ENCODE peak calls at places on chromosomes 13 and 19, in six cellular contexts. One of them, this sample, is unnamed.

GRCh38 chr19:42032428-42032827 is 37.6 kb downstream of the GRIK5 start:
- DNase-seq in mesothelial cell of epicardium: no peak
- DNase-seq in activated CD4-positive, alpha-beta T cell treated with anti-CD3 and anti-CD28 coated beads, Interleukin-2, amount 50 U/mL, for 48 hours: no peak
- DNase-seq in neural progenitor cell: no peak
- DNase-seq in pulmonary artery endothelial cell: no peak
- DNase-seq in HuH-7.5: no peak
- DNase-seq in this sample: peak

GRCh38 chr13:66794340-66795031 is 435.6 kb downstream of the PCDH9 start:
- DNase-seq in activated CD4-positive, alpha-beta T cell treated with anti-CD3 and anti-CD28 coated beads, Interleukin-2, amount 50 U/mL, for 48 hours: no peak
- DNase-seq in mesothelial cell of epicardium: no peak
- DNase-seq in HuH-7.5: no peak
- DNase-seq in neural progenitor cell: no peak
- DNase-seq in pulmonary artery endothelial cell: no peak
- DNase-seq in this sample: no peak

GRCh38 chr19:46976845-46977320 is 42.8 kb upstream of the NPAS1 start:
- DNase-seq in HuH-7.5: no peak
- DNase-seq in neural progenitor cell: peak
- DNase-seq in mesothelial cell of epicardium: no peak
- DNase-seq in pulmonary artery endothelial cell: no peak
- DNase-seq in activated CD4-positive, alpha-beta T cell treated with anti-CD3 and anti-CD28 coated beads, Interleukin-2, amount 50 U/mL, for 48 hours: no peak
- DNase-seq in this sample: no peak

GRCh38 chr19:29623726-29624488 is 17.8 kb downstream of the POP4 start:
- DNase-seq in pulmonary artery endothelial cell: no peak
- DNase-seq in neural progenitor cell: no peak
- DNase-seq in HuH-7.5: no peak
- DNase-seq in mesothelial cell of epicardium: no peak
- DNase-seq in activated CD4-positive, alpha-beta T cell treated with anti-CD3 and anti-CD28 coated beads, Interleukin-2, amount 50 U/mL, for 48 hours: peak
- DNase-seq in this sample: no peak

GRCh38 chr19:2455481-2456300 is 1.1 kb downstream of the LMNB2 start:
- DNase-seq in neural progenitor cell: peak
- DNase-seq in mesothelial cell of epicardium: no peak
- DNase-seq in HuH-7.5: peak
- DNase-seq in activated CD4-positive, alpha-beta T cell treated with anti-CD3 and anti-CD28 coated beads, Interleukin-2, amount 50 U/mL, for 48 hours: peak
- DNase-seq in pulmonary artery endothelial cell: no peak
- DNase-seq in this sample: no peak

GRCh38 chr13:27970382-27971235 is 1.5 kb upstream of the CDX2 start:
- DNase-seq in pulmonary artery endothelial cell: no peak
- DNase-seq in mesothelial cell of epicardium: no peak
- DNase-seq in activated CD4-positive, alpha-beta T cell treated with anti-CD3 and anti-CD28 coated beads, Interleukin-2, amount 50 U/mL, for 48 hours: no peak
- DNase-seq in neural progenitor cell: peak
- DNase-seq in HuH-7.5: no peak
- DNase-seq in this sample: no peak

GRCh38 chr13:26219726-26220125 is 2.4 kb downstream of the RNF6 start:
- DNase-seq in neural progenitor cell: no peak
- DNase-seq in mesothelial cell of epicardium: no peak
- DNase-seq in pulmonary artery endothelial cell: no peak
- DNase-seq in HuH-7.5: no peak
- DNase-seq in activated CD4-positive, alpha-beta T cell treated with anti-CD3 and anti-CD28 coated beads, Interleukin-2, amount 50 U/mL, for 48 hours: no peak
- DNase-seq in this sample: no peak

GRCh38 chr19:42498387-42498786 is 29.9 kb downstream of the CEACAM1 start:
- DNase-seq in HuH-7.5: no peak
- DNase-seq in mesothelial cell of epicardium: no peak
- DNase-seq in pulmonary artery endothelial cell: no peak
- DNase-seq in activated CD4-positive, alpha-beta T cell treated with anti-CD3 and anti-CD28 coated beads, Interleukin-2, amount 50 U/mL, for 48 hours: no peak
- DNase-seq in neural progenitor cell: no peak
- DNase-seq in this sample: no peak

GRCh38 chr19:17380426-17381138 is 3.4 kb upstream of the PLVAP start:
- DNase-seq in activated CD4-positive, alpha-beta T cell treated with anti-CD3 and anti-CD28 coated beads, Interleukin-2, amount 50 U/mL, for 48 hours: no peak
- DNase-seq in neural progenitor cell: no peak
- DNase-seq in mesothelial cell of epicardium: no peak
- DNase-seq in HuH-7.5: no peak
- DNase-seq in pulmonary artery endothelial cell: no peak
- DNase-seq in this sample: no peak

GRCh38 chr19:41449079-41449864 is 6.3 kb downstream of the ERICH4 start:
- DNase-seq in mesothelial cell of epicardium: no peak
- DNase-seq in HuH-7.5: peak
- DNase-seq in activated CD4-positive, alpha-beta T cell treated with anti-CD3 and anti-CD28 coated beads, Interleukin-2, amount 50 U/mL, for 48 hours: peak
- DNase-seq in pulmonary artery endothelial cell: peak
- DNase-seq in neural progenitor cell: peak
- DNase-seq in this sample: peak

GRCh38 chr19:10306327-10306726 is 3.3 kb downstream of the ZGLP1 start:
- DNase-seq in pulmonary artery endothelial cell: no peak
- DNase-seq in neural progenitor cell: no peak
- DNase-seq in HuH-7.5: no peak
- DNase-seq in activated CD4-positive, alpha-beta T cell treated with anti-CD3 and anti-CD28 coated beads, Interleukin-2, amount 50 U/mL, for 48 hours: no peak
- DNase-seq in mesothelial cell of epicardium: no peak
- DNase-seq in this sample: no peak

GRCh38 chr13:76939215-76939614 is 9.1 kb upstream of the ACOD1 start:
- DNase-seq in mesothelial cell of epicardium: no peak
- DNase-seq in activated CD4-positive, alpha-beta T cell treated with anti-CD3 and anti-CD28 coated beads, Interleukin-2, amount 50 U/mL, for 48 hours: no peak
- DNase-seq in pulmonary artery endothelial cell: no peak
- DNase-seq in neural progenitor cell: no peak
- DNase-seq in HuH-7.5: no peak
- DNase-seq in this sample: no peak

GRCh38 chr13:20291675-20292074 is 59.6 kb upstream of the GJB6 start:
- DNase-seq in pulmonary artery endothelial cell: no peak
- DNase-seq in neural progenitor cell: no peak
- DNase-seq in mesothelial cell of epicardium: no peak
- DNase-seq in activated CD4-positive, alpha-beta T cell treated with anti-CD3 and anti-CD28 coated beads, Interleukin-2, amount 50 U/mL, for 48 hours: no peak
- DNase-seq in HuH-7.5: no peak
- DNase-seq in this sample: no peak

GRCh38 chr13:71912524-71912923 is 45.5 kb upstream of the DACH1 start:
- DNase-seq in activated CD4-positive, alpha-beta T cell treated with anti-CD3 and anti-CD28 coated beads, Interleukin-2, amount 50 U/mL, for 48 hours: no peak
- DNase-seq in neural progenitor cell: no peak
- DNase-seq in mesothelial cell of epicardium: no peak
- DNase-seq in pulmonary artery endothelial cell: no peak
- DNase-seq in HuH-7.5: no peak
- DNase-seq in this sample: no peak

GRCh38 chr13:32427852-32428580 is at the start of gene N4BP2L1:
- DNase-seq in HuH-7.5: peak
- DNase-seq in activated CD4-positive, alpha-beta T cell treated with anti-CD3 and anti-CD28 coated beads, Interleukin-2, amount 50 U/mL, for 48 hours: peak
- DNase-seq in pulmonary artery endothelial cell: no peak
- DNase-seq in mesothelial cell of epicardium: peak
- DNase-seq in neural progenitor cell: peak
- DNase-seq in this sample: no peak

GRCh38 chr19:28472111-28472510 is 740.8 kb downstream of the UQCRFS1 start:
- DNase-seq in activated CD4-positive, alpha-beta T cell treated with anti-CD3 and anti-CD28 coated beads, Interleukin-2, amount 50 U/mL, for 48 hours: no peak
- DNase-seq in HuH-7.5: no peak
- DNase-seq in neural progenitor cell: no peak
- DNase-seq in pulmonary artery endothelial cell: no peak
- DNase-seq in mesothelial cell of epicardium: no peak
- DNase-seq in this sample: no peak

GRCh38 chr13:102369303-102369702 is 32.5 kb downstream of the FGF14 start:
- DNase-seq in activated CD4-positive, alpha-beta T cell treated with anti-CD3 and anti-CD28 coated beads, Interleukin-2, amount 50 U/mL, for 48 hours: no peak
- DNase-seq in pulmonary artery endothelial cell: no peak
- DNase-seq in mesothelial cell of epicardium: no peak
- DNase-seq in neural progenitor cell: no peak
- DNase-seq in HuH-7.5: no peak
- DNase-seq in this sample: no peak

GRCh38 chr13:41117859-41118258 is 14.7 kb downstream of the KBTBD6 start:
- DNase-seq in pulmonary artery endothelial cell: no peak
- DNase-seq in neural progenitor cell: no peak
- DNase-seq in mesothelial cell of epicardium: no peak
- DNase-seq in activated CD4-positive, alpha-beta T cell treated with anti-CD3 and anti-CD28 coated beads, Interleukin-2, amount 50 U/mL, for 48 hours: no peak
- DNase-seq in HuH-7.5: no peak
- DNase-seq in this sample: no peak

GRCh38 chr13:45873491-45874360 is 22.2 kb upstream of the SIAH3 start:
- DNase-seq in neural progenitor cell: peak
- DNase-seq in activated CD4-positive, alpha-beta T cell treated with anti-CD3 and anti-CD28 coated beads, Interleukin-2, amount 50 U/mL, for 48 hours: no peak
- DNase-seq in mesothelial cell of epicardium: no peak
- DNase-seq in pulmonary artery endothelial cell: no peak
- DNase-seq in HuH-7.5: no peak
- DNase-seq in this sample: no peak

GRCh38 chr13:51704399-51705306 is 99.3 kb downstream of the DHRS12 start:
- DNase-seq in HuH-7.5: no peak
- DNase-seq in activated CD4-positive, alpha-beta T cell treated with anti-CD3 and anti-CD28 coated beads, Interleukin-2, amount 50 U/mL, for 48 hours: no peak
- DNase-seq in mesothelial cell of epicardium: no peak
- DNase-seq in pulmonary artery endothelial cell: no peak
- DNase-seq in neural progenitor cell: no peak
- DNase-seq in this sample: no peak

GRCh38 chr19:41527079-41527478 is 48.9 kb upstream of the CEACAM21 start:
- DNase-seq in activated CD4-positive, alpha-beta T cell treated with anti-CD3 and anti-CD28 coated beads, Interleukin-2, amount 50 U/mL, for 48 hours: no peak
- DNase-seq in HuH-7.5: no peak
- DNase-seq in mesothelial cell of epicardium: no peak
- DNase-seq in neural progenitor cell: no peak
- DNase-seq in pulmonary artery endothelial cell: no peak
- DNase-seq in this sample: no peak

GRCh38 chr19:12676384-12676792 is 5.3 kb downstream of the DHPS start:
- DNase-seq in mesothelial cell of epicardium: peak
- DNase-seq in pulmonary artery endothelial cell: no peak
- DNase-seq in HuH-7.5: peak
- DNase-seq in activated CD4-positive, alpha-beta T cell treated with anti-CD3 and anti-CD28 coated beads, Interleukin-2, amount 50 U/mL, for 48 hours: peak
- DNase-seq in neural progenitor cell: peak
- DNase-seq in this sample: peak

GRCh38 chr13:22812793-22813192 is 368.0 kb upstream of the SGCG start:
- DNase-seq in pulmonary artery endothelial cell: peak
- DNase-seq in HuH-7.5: no peak
- DNase-seq in mesothelial cell of epicardium: no peak
- DNase-seq in neural progenitor cell: no peak
- DNase-seq in activated CD4-positive, alpha-beta T cell treated with anti-CD3 and anti-CD28 coated beads, Interleukin-2, amount 50 U/mL, for 48 hours: no peak
- DNase-seq in this sample: no peak

GRCh38 chr19:16355293-16356043 is 30.8 kb downstream of the KLF2 start:
- DNase-seq in HuH-7.5: no peak
- DNase-seq in activated CD4-positive, alpha-beta T cell treated with anti-CD3 and anti-CD28 coated beads, Interleukin-2, amount 50 U/mL, for 48 hours: no peak
- DNase-seq in pulmonary artery endothelial cell: no peak
- DNase-seq in neural progenitor cell: no peak
- DNase-seq in mesothelial cell of epicardium: no peak
- DNase-seq in this sample: no peak

GRCh38 chr13:93316848-93317247 is 90.2 kb downstream of the GPC6 start:
- DNase-seq in HuH-7.5: no peak
- DNase-seq in mesothelial cell of epicardium: no peak
- DNase-seq in pulmonary artery endothelial cell: no peak
- DNase-seq in neural progenitor cell: no peak
- DNase-seq in activated CD4-positive, alpha-beta T cell treated with anti-CD3 and anti-CD28 coated beads, Interleukin-2, amount 50 U/mL, for 48 hours: no peak
- DNase-seq in this sample: no peak

GRCh38 chr19:35318679-35319448 is 10.1 kb upstream of the CD22 start:
- DNase-seq in mesothelial cell of epicardium: no peak
- DNase-seq in activated CD4-positive, alpha-beta T cell treated with anti-CD3 and anti-CD28 coated beads, Interleukin-2, amount 50 U/mL, for 48 hours: no peak
- DNase-seq in pulmonary artery endothelial cell: peak
- DNase-seq in neural progenitor cell: no peak
- DNase-seq in HuH-7.5: no peak
- DNase-seq in this sample: no peak

GRCh38 chr19:1112254-1113208 is 8.7 kb downstream of the GPX4 start:
- DNase-seq in mesothelial cell of epicardium: no peak
- DNase-seq in pulmonary artery endothelial cell: no peak
- DNase-seq in neural progenitor cell: peak
- DNase-seq in HuH-7.5: peak
- DNase-seq in activated CD4-positive, alpha-beta T cell treated with anti-CD3 and anti-CD28 coated beads, Interleukin-2, amount 50 U/mL, for 48 hours: peak
- DNase-seq in this sample: no peak

GRCh38 chr19:31211088-31211487 is 138.1 kb downstream of the TSHZ3 start:
- DNase-seq in neural progenitor cell: no peak
- DNase-seq in activated CD4-positive, alpha-beta T cell treated with anti-CD3 and anti-CD28 coated beads, Interleukin-2, amount 50 U/mL, for 48 hours: no peak
- DNase-seq in HuH-7.5: no peak
- DNase-seq in mesothelial cell of epicardium: no peak
- DNase-seq in pulmonary artery endothelial cell: no peak
- DNase-seq in this sample: no peak

GRCh38 chr19:3683866-3684816 is 16.1 kb downstream of the PIP5K1C start:
- DNase-seq in mesothelial cell of epicardium: no peak
- DNase-seq in neural progenitor cell: no peak
- DNase-seq in pulmonary artery endothelial cell: no peak
- DNase-seq in HuH-7.5: no peak
- DNase-seq in activated CD4-positive, alpha-beta T cell treated with anti-CD3 and anti-CD28 coated beads, Interleukin-2, amount 50 U/mL, for 48 hours: no peak
- DNase-seq in this sample: no peak

GRCh38 chr19:39409207-39409885 is 2.7 kb downstream of the ZFP36 start:
- DNase-seq in HuH-7.5: peak
- DNase-seq in neural progenitor cell: no peak
- DNase-seq in activated CD4-positive, alpha-beta T cell treated with anti-CD3 and anti-CD28 coated beads, Interleukin-2, amount 50 U/mL, for 48 hours: peak
- DNase-seq in pulmonary artery endothelial cell: no peak
- DNase-seq in mesothelial cell of epicardium: peak
- DNase-seq in this sample: peak

GRCh38 chr19:1624458-1624857 is 19.2 kb upstream of the UQCR11 start:
- DNase-seq in mesothelial cell of epicardium: no peak
- DNase-seq in neural progenitor cell: peak
- DNase-seq in HuH-7.5: peak
- DNase-seq in pulmonary artery endothelial cell: peak
- DNase-seq in activated CD4-positive, alpha-beta T cell treated with anti-CD3 and anti-CD28 coated beads, Interleukin-2, amount 50 U/mL, for 48 hours: peak
- DNase-seq in this sample: peak

GRCh38 chr19:46674416-46675178 is 13.6 kb upstream of the DACT3 start:
- DNase-seq in pulmonary artery endothelial cell: no peak
- DNase-seq in HuH-7.5: no peak
- DNase-seq in neural progenitor cell: peak
- DNase-seq in mesothelial cell of epicardium: no peak
- DNase-seq in activated CD4-positive, alpha-beta T cell treated with anti-CD3 and anti-CD28 coated beads, Interleukin-2, amount 50 U/mL, for 48 hours: no peak
- DNase-seq in this sample: no peak

GRCh38 chr19:48551437-48552302 is at the start of gene SULT2B1:
- DNase-seq in mesothelial cell of epicardium: no peak
- DNase-seq in activated CD4-positive, alpha-beta T cell treated with anti-CD3 and anti-CD28 coated beads, Interleukin-2, amount 50 U/mL, for 48 hours: no peak
- DNase-seq in neural progenitor cell: no peak
- DNase-seq in HuH-7.5: no peak
- DNase-seq in pulmonary artery endothelial cell: no peak
- DNase-seq in this sample: no peak

GRCh38 chr13:101556676-101557121 is 104.2 kb downstream of the ITGBL1 start:
- DNase-seq in pulmonary artery endothelial cell: no peak
- DNase-seq in HuH-7.5: no peak
- DNase-seq in activated CD4-positive, alpha-beta T cell treated with anti-CD3 and anti-CD28 coated beads, Interleukin-2, amount 50 U/mL, for 48 hours: no peak
- DNase-seq in mesothelial cell of epicardium: no peak
- DNase-seq in neural progenitor cell: no peak
- DNase-seq in this sample: no peak

GRCh38 chr19:29478578-29479565 is 46.9 kb upstream of the VSTM2B start:
- DNase-seq in activated CD4-positive, alpha-beta T cell treated with anti-CD3 and anti-CD28 coated beads, Interleukin-2, amount 50 U/mL, for 48 hours: peak
- DNase-seq in mesothelial cell of epicardium: no peak
- DNase-seq in neural progenitor cell: peak
- DNase-seq in pulmonary artery endothelial cell: no peak
- DNase-seq in HuH-7.5: no peak
- DNase-seq in this sample: peak

GRCh38 chr13:114078501-114079451 is 53.6 kb downstream of the RASA3 start:
- DNase-seq in activated CD4-positive, alpha-beta T cell treated with anti-CD3 and anti-CD28 coated beads, Interleukin-2, amount 50 U/mL, for 48 hours: no peak
- DNase-seq in mesothelial cell of epicardium: peak
- DNase-seq in neural progenitor cell: no peak
- DNase-seq in pulmonary artery endothelial cell: no peak
- DNase-seq in HuH-7.5: no peak
- DNase-seq in this sample: no peak

GRCh38 chr19:41000310-41000737 is 9.2 kb downstream of the CYP2B6 start:
- DNase-seq in HuH-7.5: no peak
- DNase-seq in pulmonary artery endothelial cell: no peak
- DNase-seq in mesothelial cell of epicardium: no peak
- DNase-seq in neural progenitor cell: no peak
- DNase-seq in activated CD4-positive, alpha-beta T cell treated with anti-CD3 and anti-CD28 coated beads, Interleukin-2, amount 50 U/mL, for 48 hours: no peak
- DNase-seq in this sample: no peak

GRCh38 chr19:36032251-36033104 is at the start of gene CLIP3:
- DNase-seq in neural progenitor cell: peak
- DNase-seq in HuH-7.5: no peak
- DNase-seq in activated CD4-positive, alpha-beta T cell treated with anti-CD3 and anti-CD28 coated beads, Interleukin-2, amount 50 U/mL, for 48 hours: peak
- DNase-seq in pulmonary artery endothelial cell: no peak
- DNase-seq in mesothelial cell of epicardium: peak
- DNase-seq in this sample: no peak

GRCh38 chr19:33032218-33032781 is 32.4 kb downstream of the RHPN2 start:
- DNase-seq in activated CD4-positive, alpha-beta T cell treated with anti-CD3 and anti-CD28 coated beads, Interleukin-2, amount 50 U/mL, for 48 hours: no peak
- DNase-seq in neural progenitor cell: peak
- DNase-seq in mesothelial cell of epicardium: no peak
- DNase-seq in HuH-7.5: no peak
- DNase-seq in pulmonary artery endothelial cell: no peak
- DNase-seq in this sample: no peak

GRCh38 chr19:33238750-33239149 is 13.1 kb upstream of the SLC7A10 start:
- DNase-seq in pulmonary artery endothelial cell: no peak
- DNase-seq in mesothelial cell of epicardium: no peak
- DNase-seq in activated CD4-positive, alpha-beta T cell treated with anti-CD3 and anti-CD28 coated beads, Interleukin-2, amount 50 U/mL, for 48 hours: no peak
- DNase-seq in neural progenitor cell: no peak
- DNase-seq in HuH-7.5: no peak
- DNase-seq in this sample: no peak

This sample was measured in H1.